ENCODE peak calls at places on chromosomes 4 and X, in eight cellular contexts. One of them, this sample, is unnamed.
A peak's percentile ranks its signal among the peaks of the same experiment; 100 is the strongest.

GRCh38 chr4:36358173-36358572 is 76.8 kb downstream of the DTHD1 start:
- DNase-seq in lower lobe of right lung: no peak
- DNase-seq in CD4-positive, alpha-beta memory T cell: no peak
- DNase-seq in stomach: no peak
- DNase-seq in mesenchymal stem cell: no peak
- DNase-seq in adrenal gland: no peak
- DNase-seq in cardiac muscle cell: no peak
- DNase-seq in astrocyte: no peak
- DNase-seq in this sample: no peak

GRCh38 chrX:109373468-109373867 is 108.4 kb downstream of the GUCY2F start:
- DNase-seq in astrocyte: no peak
- DNase-seq in stomach: no peak
- DNase-seq in CD4-positive, alpha-beta memory T cell: no peak
- DNase-seq in lower lobe of right lung: no peak
- DNase-seq in adrenal gland: no peak
- DNase-seq in cardiac muscle cell: no peak
- DNase-seq in mesenchymal stem cell: no peak
- DNase-seq in this sample: no peak

GRCh38 chr4:109424093-109424818 is 9.4 kb upstream of the SEC24B start:
- DNase-seq in CD4-positive, alpha-beta memory T cell: no peak
- DNase-seq in stomach: no peak
- DNase-seq in adrenal gland: peak; percentile 51
- DNase-seq in cardiac muscle cell: no peak
- DNase-seq in astrocyte: no peak
- DNase-seq in lower lobe of right lung: no peak
- DNase-seq in mesenchymal stem cell: no peak
- DNase-seq in this sample: no peak

GRCh38 chr4:183905593-183906485 is 732 bp downstream of the STOX2 start:
- DNase-seq in mesenchymal stem cell: peak; percentile 56
- DNase-seq in stomach: peak; percentile 45
- DNase-seq in cardiac muscle cell: peak; percentile 74
- DNase-seq in adrenal gland: peak; percentile 26
- DNase-seq in lower lobe of right lung: peak; percentile 56
- DNase-seq in CD4-positive, alpha-beta memory T cell: no peak
- DNase-seq in astrocyte: peak; percentile 21
- DNase-seq in this sample: no peak

GRCh38 chrX:104806346-104806745 is 240.3 kb downstream of the IL1RAPL2 start:
- DNase-seq in adrenal gland: no peak
- DNase-seq in stomach: no peak
- DNase-seq in mesenchymal stem cell: no peak
- DNase-seq in astrocyte: peak; percentile 8
- DNase-seq in cardiac muscle cell: no peak
- DNase-seq in lower lobe of right lung: no peak
- DNase-seq in CD4-positive, alpha-beta memory T cell: no peak
- DNase-seq in this sample: no peak

GRCh38 chr4:177351611-177352010 is 41.9 kb downstream of the NEIL3 start:
- DNase-seq in CD4-positive, alpha-beta memory T cell: no peak
- DNase-seq in cardiac muscle cell: no peak
- DNase-seq in astrocyte: no peak
- DNase-seq in stomach: no peak
- DNase-seq in adrenal gland: no peak
- DNase-seq in lower lobe of right lung: no peak
- DNase-seq in mesenchymal stem cell: no peak
- DNase-seq in this sample: no peak

GRCh38 chrX:2499507-2499906 is 1.3 kb downstream of the DHRSX start:
- DNase-seq in astrocyte: no peak
- DNase-seq in stomach: peak; percentile 13
- DNase-seq in adrenal gland: no peak
- DNase-seq in CD4-positive, alpha-beta memory T cell: no peak
- DNase-seq in cardiac muscle cell: no peak
- DNase-seq in mesenchymal stem cell: no peak
- DNase-seq in lower lobe of right lung: no peak
- DNase-seq in this sample: peak; percentile 46

GRCh38 chrX:130874751-130875150 is 28.3 kb downstream of the ENOX2 start:
- DNase-seq in adrenal gland: no peak
- DNase-seq in lower lobe of right lung: no peak
- DNase-seq in CD4-positive, alpha-beta memory T cell: no peak
- DNase-seq in stomach: no peak
- DNase-seq in cardiac muscle cell: no peak
- DNase-seq in astrocyte: peak; percentile 51
- DNase-seq in mesenchymal stem cell: no peak
- DNase-seq in this sample: no peak

GRCh38 chrX:145821291-145821897 is 3.8 kb downstream of the SLITRK2 start:
- DNase-seq in astrocyte: no peak
- DNase-seq in CD4-positive, alpha-beta memory T cell: no peak
- DNase-seq in cardiac muscle cell: peak; percentile 18
- DNase-seq in stomach: no peak
- DNase-seq in adrenal gland: no peak
- DNase-seq in lower lobe of right lung: no peak
- DNase-seq in mesenchymal stem cell: no peak
- DNase-seq in this sample: no peak

GRCh38 chr4:26525751-26526150 is 35.5 kb upstream of the CCKAR start:
- DNase-seq in adrenal gland: no peak
- DNase-seq in mesenchymal stem cell: no peak
- DNase-seq in CD4-positive, alpha-beta memory T cell: no peak
- DNase-seq in cardiac muscle cell: no peak
- DNase-seq in astrocyte: peak; percentile 32
- DNase-seq in lower lobe of right lung: no peak
- DNase-seq in stomach: no peak
- DNase-seq in this sample: no peak

GRCh38 chr4:16663722-16664121 is 234.7 kb downstream of the LDB2 start:
- DNase-seq in astrocyte: peak; percentile 43
- DNase-seq in adrenal gland: no peak
- DNase-seq in stomach: no peak
- DNase-seq in mesenchymal stem cell: peak; percentile 8
- DNase-seq in lower lobe of right lung: no peak
- DNase-seq in CD4-positive, alpha-beta memory T cell: no peak
- DNase-seq in cardiac muscle cell: no peak
- DNase-seq in this sample: no peak

GRCh38 chr4:95091272-95091671 is 333.5 kb downstream of the BMPR1B start:
- DNase-seq in stomach: no peak
- DNase-seq in adrenal gland: no peak
- DNase-seq in cardiac muscle cell: no peak
- DNase-seq in CD4-positive, alpha-beta memory T cell: no peak
- DNase-seq in astrocyte: peak; percentile 60
- DNase-seq in mesenchymal stem cell: no peak
- DNase-seq in lower lobe of right lung: no peak
- DNase-seq in this sample: no peak

GRCh38 chrX:137031517-137032377 is 2.0 kb downstream of the GPR101 start:
- DNase-seq in cardiac muscle cell: peak; percentile 40
- DNase-seq in mesenchymal stem cell: peak; percentile 51
- DNase-seq in CD4-positive, alpha-beta memory T cell: peak; percentile 45
- DNase-seq in astrocyte: peak; percentile 8
- DNase-seq in stomach: no peak
- DNase-seq in adrenal gland: peak; percentile 22
- DNase-seq in lower lobe of right lung: no peak
- DNase-seq in this sample: no peak

GRCh38 chr4:153113838-153114105 is 90.5 kb upstream of the TRIM2 start:
- DNase-seq in adrenal gland: no peak
- DNase-seq in astrocyte: no peak
- DNase-seq in stomach: no peak
- DNase-seq in cardiac muscle cell: no peak
- DNase-seq in mesenchymal stem cell: no peak
- DNase-seq in CD4-positive, alpha-beta memory T cell: no peak
- DNase-seq in lower lobe of right lung: no peak
- DNase-seq in this sample: no peak

GRCh38 chr4:153115322-153116100 is 88.7 kb upstream of the TRIM2 start:
- DNase-seq in CD4-positive, alpha-beta memory T cell: peak; percentile 90
- DNase-seq in mesenchymal stem cell: peak; percentile 84
- DNase-seq in cardiac muscle cell: no peak
- DNase-seq in astrocyte: peak; percentile 82
- DNase-seq in stomach: peak; percentile 62
- DNase-seq in lower lobe of right lung: no peak
- DNase-seq in adrenal gland: peak; percentile 44
- DNase-seq in this sample: no peak

GRCh38 chr4:153116101-153116680 is 88.1 kb upstream of the TRIM2 start:
- DNase-seq in CD4-positive, alpha-beta memory T cell: peak; percentile 74
- DNase-seq in mesenchymal stem cell: no peak
- DNase-seq in adrenal gland: no peak
- DNase-seq in astrocyte: no peak
- DNase-seq in stomach: no peak
- DNase-seq in lower lobe of right lung: no peak
- DNase-seq in cardiac muscle cell: no peak
- DNase-seq in this sample: no peak

GRCh38 chr4:153113061-153113837 is 91.0 kb upstream of the TRIM2 start:
- DNase-seq in mesenchymal stem cell: peak; percentile 48
- DNase-seq in adrenal gland: no peak
- DNase-seq in cardiac muscle cell: no peak
- DNase-seq in lower lobe of right lung: no peak
- DNase-seq in stomach: no peak
- DNase-seq in CD4-positive, alpha-beta memory T cell: no peak
- DNase-seq in astrocyte: peak; percentile 95
- DNase-seq in this sample: no peak

GRCh38 chr4:153114771-153115321 is 89.4 kb upstream of the TRIM2 start:
- DNase-seq in mesenchymal stem cell: peak; percentile 75
- DNase-seq in cardiac muscle cell: no peak
- DNase-seq in CD4-positive, alpha-beta memory T cell: peak; percentile 87
- DNase-seq in lower lobe of right lung: no peak
- DNase-seq in adrenal gland: no peak
- DNase-seq in stomach: peak; percentile 47
- DNase-seq in astrocyte: peak; percentile 86
- DNase-seq in this sample: no peak
- H3K27ac ChIP-seq in mesenchymal stem cell: peak overlapping the region; percentile 90
- H3K27ac ChIP-seq in cardiac muscle cell: no peak overlapping the region
- H3K27ac ChIP-seq in CD4-positive, alpha-beta memory T cell: peak overlapping the region; percentile 68
- H3K27ac ChIP-seq in lower lobe of right lung: peak overlapping the region; percentile 64
- H3K27ac ChIP-seq in adrenal gland: no peak overlapping the region
- H3K27ac ChIP-seq in stomach: peak overlapping the region; percentile 33
- H3K27ac ChIP-seq in astrocyte: peak overlapping the region; percentile 66
- H3K27ac ChIP-seq in this sample: peak overlapping the region; percentile 89

GRCh38 chr4:186227744-186228513 is 622 bp downstream of the KLKB1 start:
- DNase-seq in cardiac muscle cell: no peak
- DNase-seq in CD4-positive, alpha-beta memory T cell: no peak
- DNase-seq in astrocyte: no peak
- DNase-seq in stomach: no peak
- DNase-seq in lower lobe of right lung: no peak
- DNase-seq in mesenchymal stem cell: no peak
- DNase-seq in adrenal gland: no peak
- DNase-seq in this sample: no peak

GRCh38 chr4:186228514-186228894 is 1.2 kb downstream of the KLKB1 start:
- DNase-seq in stomach: no peak
- DNase-seq in astrocyte: no peak
- DNase-seq in CD4-positive, alpha-beta memory T cell: no peak
- DNase-seq in lower lobe of right lung: no peak
- DNase-seq in mesenchymal stem cell: no peak
- DNase-seq in adrenal gland: no peak
- DNase-seq in cardiac muscle cell: no peak
- DNase-seq in this sample: no peak

GRCh38 chr4:186226521-186227189 is 652 bp upstream of the KLKB1 start:
- DNase-seq in CD4-positive, alpha-beta memory T cell: no peak
- DNase-seq in stomach: no peak
- DNase-seq in cardiac muscle cell: no peak
- DNase-seq in adrenal gland: no peak
- DNase-seq in astrocyte: no peak
- DNase-seq in lower lobe of right lung: no peak
- DNase-seq in mesenchymal stem cell: no peak
- DNase-seq in this sample: no peak

GRCh38 chr4:186225848-186226247 is 1.5 kb upstream of the KLKB1 start:
- DNase-seq in cardiac muscle cell: no peak
- DNase-seq in astrocyte: no peak
- DNase-seq in lower lobe of right lung: no peak
- DNase-seq in mesenchymal stem cell: no peak
- DNase-seq in stomach: no peak
- DNase-seq in CD4-positive, alpha-beta memory T cell: no peak
- DNase-seq in adrenal gland: no peak
- DNase-seq in this sample: no peak

GRCh38 chr4:186227221-186227620 is at the start of gene KLKB1:
- DNase-seq in lower lobe of right lung: no peak
- DNase-seq in adrenal gland: no peak
- DNase-seq in CD4-positive, alpha-beta memory T cell: no peak
- DNase-seq in astrocyte: no peak
- DNase-seq in stomach: no peak
- DNase-seq in cardiac muscle cell: no peak
- DNase-seq in mesenchymal stem cell: no peak
- DNase-seq in this sample: no peak
- H3K4me3 ChIP-seq in lower lobe of right lung: no peak within 1 kb of the TSS
- H3K4me3 ChIP-seq in adrenal gland: no peak within 1 kb of the TSS
- H3K4me3 ChIP-seq in CD4-positive, alpha-beta memory T cell: no peak within 1 kb of the TSS
- H3K4me3 ChIP-seq in astrocyte: no peak within 1 kb of the TSS
- H3K4me3 ChIP-seq in stomach: no peak within 1 kb of the TSS
- H3K4me3 ChIP-seq in cardiac muscle cell: no peak within 1 kb of the TSS
- H3K4me3 ChIP-seq in mesenchymal stem cell: no peak within 1 kb of the TSS
- H3K4me3 ChIP-seq in this sample: peak within 1 kb of the TSS; percentile 56

DNA sequence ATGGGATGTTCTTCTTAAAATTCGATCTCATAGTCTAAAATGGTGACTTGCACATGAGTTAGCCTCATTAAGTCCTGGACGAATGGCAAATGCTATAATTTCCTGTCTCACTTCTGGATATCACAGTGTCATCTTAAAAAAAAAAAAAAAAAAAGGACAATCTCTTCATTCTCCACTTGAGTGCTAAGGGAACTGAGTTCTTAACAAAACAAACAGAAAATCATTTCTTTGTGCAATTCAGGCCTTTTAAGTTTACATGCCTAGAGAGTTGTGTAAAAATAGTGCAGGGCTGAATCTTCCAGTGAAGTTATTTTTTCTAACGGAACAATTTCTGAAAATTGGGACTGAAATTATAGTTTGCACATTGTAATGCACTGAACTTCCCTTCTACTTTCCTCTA is 122.8 kb upstream of the FAT1 start:
- DNase-seq in adrenal gland: no peak
- DNase-seq in CD4-positive, alpha-beta memory T cell: no peak
- DNase-seq in stomach: no peak
- DNase-seq in cardiac muscle cell: no peak
- DNase-seq in mesenchymal stem cell: peak; percentile 58
- DNase-seq in astrocyte: no peak
- DNase-seq in lower lobe of right lung: no peak
- DNase-seq in this sample: no peak
- H3K27ac ChIP-seq in adrenal gland: no peak overlapping the region
- H3K27ac ChIP-seq in CD4-positive, alpha-beta memory T cell: no peak overlapping the region
- H3K27ac ChIP-seq in stomach: no peak overlapping the region
- H3K27ac ChIP-seq in cardiac muscle cell: no peak overlapping the region
- H3K27ac ChIP-seq in mesenchymal stem cell: no peak overlapping the region
- H3K27ac ChIP-seq in astrocyte: no peak overlapping the region
- H3K27ac ChIP-seq in lower lobe of right lung: no peak overlapping the region
- H3K27ac ChIP-seq in this sample: peak overlapping the region; percentile 2

GRCh38 chr4:38526412-38526811 is 137.6 kb upstream of the KLF3 start:
- DNase-seq in lower lobe of right lung: no peak
- DNase-seq in stomach: no peak
- DNase-seq in mesenchymal stem cell: no peak
- DNase-seq in adrenal gland: no peak
- DNase-seq in cardiac muscle cell: no peak
- DNase-seq in astrocyte: no peak
- DNase-seq in CD4-positive, alpha-beta memory T cell: no peak
- DNase-seq in this sample: no peak

GRCh38 chr4:38523054-38523453 is 140.9 kb upstream of the KLF3 start:
- DNase-seq in mesenchymal stem cell: no peak
- DNase-seq in lower lobe of right lung: no peak
- DNase-seq in astrocyte: no peak
- DNase-seq in cardiac muscle cell: no peak
- DNase-seq in adrenal gland: no peak
- DNase-seq in stomach: no peak
- DNase-seq in CD4-positive, alpha-beta memory T cell: no peak
- DNase-seq in this sample: no peak

GRCh38 chr4:38519671-38520070 is 144.3 kb upstream of the KLF3 start:
- DNase-seq in cardiac muscle cell: no peak
- DNase-seq in astrocyte: no peak
- DNase-seq in stomach: no peak
- DNase-seq in CD4-positive, alpha-beta memory T cell: no peak
- DNase-seq in adrenal gland: no peak
- DNase-seq in mesenchymal stem cell: no peak
- DNase-seq in lower lobe of right lung: no peak
- DNase-seq in this sample: no peak

GRCh38 chr4:38529189-38530115 is 134.5 kb upstream of the KLF3 start:
- DNase-seq in adrenal gland: peak; percentile 37
- DNase-seq in astrocyte: no peak
- DNase-seq in lower lobe of right lung: peak; percentile 66
- DNase-seq in mesenchymal stem cell: no peak
- DNase-seq in cardiac muscle cell: no peak
- DNase-seq in stomach: peak; percentile 81
- DNase-seq in CD4-positive, alpha-beta memory T cell: peak; percentile 62
- DNase-seq in this sample: no peak

GRCh38 chr4:38523524-38524448 is 140.2 kb upstream of the KLF3 start:
- DNase-seq in cardiac muscle cell: no peak
- DNase-seq in CD4-positive, alpha-beta memory T cell: peak; percentile 69
- DNase-seq in mesenchymal stem cell: no peak
- DNase-seq in adrenal gland: no peak
- DNase-seq in stomach: no peak
- DNase-seq in astrocyte: no peak
- DNase-seq in lower lobe of right lung: no peak
- DNase-seq in this sample: no peak
- H3K4me3 ChIP-seq in cardiac muscle cell: no peak overlapping the region
- H3K4me3 ChIP-seq in CD4-positive, alpha-beta memory T cell: peak overlapping the region; percentile 18
- H3K4me3 ChIP-seq in mesenchymal stem cell: no peak overlapping the region
- H3K4me3 ChIP-seq in adrenal gland: no peak overlapping the region
- H3K4me3 ChIP-seq in stomach: no peak overlapping the region
- H3K4me3 ChIP-seq in astrocyte: no peak overlapping the region
- H3K4me3 ChIP-seq in lower lobe of right lung: peak overlapping the region; percentile 21
- H3K4me3 ChIP-seq in this sample: no peak overlapping the region